ENCODE peak calls at places on chromosomes 16 and 17, in nine cellular contexts. I is stimulated activated CD4-positive, alpha-beta T cell treated with anti-CD3 and anti-CD28 coated beads, Interleukin-2, amount 100 ng/mL, for 24 hours; L is HT-29; Q is effector memory CD4-positive, alpha-beta T cell; J is mucosa of gallbladder; A is MM.1S; B is amniotic epithelial cell; K is H4; E is erythroblast. Z is an unnamed sample.

GRCh38 chr16:57394444-57394843 is 10.1 kb upstream of the CCL17 start:
- DNase-seq in I (no peak), L (no peak), Q (no peak), J (peak; percentile 85), A (no peak), B (no peak), K (peak; percentile 50), E (peak; percentile 41), Z (no peak)

GRCh38 chr17:67194134-67194533 is 50.9 kb downstream of the HELZ start:
- DNase-seq in I (no peak), L (peak; percentile 42), Q (no peak), J (no peak), A (no peak), B (peak; percentile 56), K (no peak), E (no peak), Z (no peak)

GRCh38 chr17:27455914-27456680 is at the start of gene KSR1:
- DNase-seq in I (peak; percentile 82), L (peak; percentile 69), Q (peak; percentile 79), J (peak; percentile 78), A (peak; percentile 86), B (peak; percentile 62), K (peak; percentile 45), E (peak; percentile 91), Z (peak; percentile 82)

GRCh38 chr16:46974352-46974751 is 878 bp upstream of the DNAJA2 start:
- DNase-seq in I (peak; percentile 33), L (peak; percentile 43), Q (no peak), J (no peak), A (peak; percentile 61), B (peak; percentile 24), K (no peak), E (peak; percentile 54), Z (peak; percentile 70)

GRCh38 chr17:57945999-57946797 is 9.0 kb downstream of the CUEDC1 start:
- DNase-seq in I (no peak), L (no peak), Q (no peak), J (no peak), A (peak; percentile 46), B (peak; percentile 65), K (no peak), E (no peak), Z (no peak)

GRCh38 chr17:40547079-40547784 is 18.0 kb downstream of the CCR7 start:
- DNase-seq in I (peak; percentile 59), L (peak; percentile 58), Q (no peak), J (no peak), A (no peak), B (no peak), K (peak; percentile 57), E (no peak), Z (peak; percentile 88)

GRCh38 chr17:4634981-4635380 is 6.5 kb downstream of the ALOX15 start:
- DNase-seq in I (no peak), L (no peak), Q (no peak), J (no peak), A (no peak), B (peak; percentile 84), K (no peak), E (no peak), Z (no peak)

GRCh38 chr17:56918916-56919315 is 5.1 kb upstream of the TRIM25 start:
- DNase-seq in I (no peak), L (no peak), Q (no peak), J (no peak), A (no peak), B (peak; percentile 89), K (no peak), E (peak; percentile 54), Z (no peak)

GRCh38 chr17:30021708-30022317 is 80.4 kb downstream of the EFCAB5 start:
- DNase-seq in I (peak; percentile 28), L (peak; percentile 69), Q (peak; percentile 14), J (peak; percentile 36), A (peak; percentile 62), B (peak; percentile 57), K (peak; percentile 35), E (peak; percentile 62), Z (peak; percentile 67)

GRCh38 chr17:70661342-70662222 is 492.2 kb downstream of the KCNJ2 start:
- DNase-seq in I (no peak), L (peak; percentile 41), Q (no peak), J (peak; percentile 62), A (no peak), B (no peak), K (peak; percentile 73), E (no peak), Z (no peak)

GRCh38 chr16:66871840-66872239 is 8.5 kb upstream of the PDP2 start:
- DNase-seq in I (no peak), L (peak; percentile 10), Q (no peak), J (no peak), A (no peak), B (no peak), K (no peak), E (no peak), Z (no peak)

GRCh38 chr17:43574896-43575525 is 28.9 kb upstream of the ETV4 start:
- DNase-seq in I (no peak), L (no peak), Q (no peak), J (no peak), A (no peak), B (no peak), K (no peak), E (no peak), Z (no peak)

GRCh38 chr17:47975189-47975814 is 4.4 kb downstream of the CDK5RAP3 start:
- DNase-seq in I (no peak), L (no peak), Q (no peak), J (no peak), A (no peak), B (no peak), K (no peak), E (no peak), Z (no peak)

GRCh38 chr17:5581655-5582054 is 2.7 kb downstream of the NLRP1 start:
- DNase-seq in I (no peak), L (no peak), Q (no peak), J (no peak), A (no peak), B (no peak), K (no peak), E (no peak), Z (no peak)

GRCh38 chr16:77414752-77415231 is 20.0 kb downstream of the ADAMTS18 start:
- DNase-seq in I (no peak), L (no peak), Q (no peak), J (no peak), A (no peak), B (no peak), K (no peak), E (no peak), Z (no peak)

GRCh38 chr17:81112461-81112860 is 52.8 kb upstream of the PVALEF start:
- DNase-seq in I (no peak), L (no peak), Q (no peak), J (no peak), A (no peak), B (no peak), K (no peak), E (no peak), Z (no peak)

GRCh38 chr16:88004391-88004790 is 53.2 kb downstream of the BANP start:
- DNase-seq in I (no peak), L (no peak), Q (no peak), J (no peak), A (no peak), B (no peak), K (no peak), E (no peak), Z (no peak)

GRCh38 chr17:47225436-47225858 is 16.3 kb downstream of the MYL4 start:
- DNase-seq in I (no peak), L (no peak), Q (no peak), J (peak; percentile 78), A (no peak), B (peak; percentile 84), K (peak; percentile 80), E (peak; percentile 53), Z (no peak)

GRCh38 chr16:17434006-17434405 is 36.8 kb downstream of the XYLT1 start:
- DNase-seq in I (no peak), L (no peak), Q (no peak), J (no peak), A (no peak), B (peak; percentile 14), K (no peak), E (no peak), Z (no peak)

GRCh38 chr17:1473841-1474240 is 17.8 kb upstream of the CRK start:
- DNase-seq in I (no peak), L (no peak), Q (no peak), J (no peak), A (no peak), B (no peak), K (no peak), E (no peak), Z (no peak)

GRCh38 chr16:81734632-81735434 is 44.3 kb upstream of the PLCG2 start:
- DNase-seq in I (no peak), L (no peak), Q (no peak), J (no peak), A (no peak), B (no peak), K (no peak), E (no peak), Z (no peak)

GRCh38 chr16:89383095-89384003 is 107.0 kb downstream of the ANKRD11 start:
- DNase-seq in I (no peak), L (peak; percentile 86), Q (peak; percentile 11), J (peak; percentile 59), A (no peak), B (peak; percentile 64), K (no peak), E (peak; percentile 85), Z (no peak)

GRCh38 chr17:57875109-57876022 is 25.5 kb upstream of the MRPS23 start:
- DNase-seq in I (no peak), L (peak; percentile 84), Q (no peak), J (peak; percentile 79), A (peak; percentile 88), B (peak; percentile 98), K (peak; percentile 100), E (no peak), Z (no peak)

GRCh38 chr17:21539146-21539545 is 153.2 kb upstream of the KCNJ18 start:
- DNase-seq in I (no peak), L (peak; percentile 9), Q (no peak), J (no peak), A (no peak), B (no peak), K (no peak), E (no peak), Z (no peak)

GRCh38 chr16:84332975-84333684 is 35.2 kb upstream of the ATP2C2 start:
- DNase-seq in I (no peak), L (peak; percentile 43), Q (no peak), J (peak; percentile 75), A (no peak), B (no peak), K (peak; percentile 42), E (peak; percentile 16), Z (no peak)

GRCh38 chr16:16042076-16042475 is 92.7 kb downstream of the ABCC1 start:
- DNase-seq in I (no peak), L (no peak), Q (no peak), J (peak; percentile 26), A (no peak), B (peak; percentile 99), K (peak; percentile 76), E (peak; percentile 53), Z (no peak)

GRCh38 chr16:72794986-72795385 is 252.9 kb downstream of the ZFHX3 start:
- DNase-seq in I (no peak), L (no peak), Q (no peak), J (no peak), A (no peak), B (no peak), K (no peak), E (no peak), Z (no peak)

GRCh38 chr16:89287777-89288576 is 70.5 kb downstream of the ZNF778 start:
- DNase-seq in I (no peak), L (no peak), Q (no peak), J (no peak), A (no peak), B (no peak), K (no peak), E (no peak), Z (no peak)

GRCh38 chr17:75128694-75129505 is 2.6 kb downstream of the NT5C start:
- DNase-seq in I (no peak), L (no peak), Q (no peak), J (no peak), A (no peak), B (no peak), K (no peak), E (no peak), Z (no peak)

Z was measured in OCI-LY7.